ENCODE peak calls at places on chromosomes 16 and 17, in four cellular contexts. One of them, this sample, is unnamed.

GRCh38 chr17:69607162-69607834 is 192.8 kb downstream of the MAP2K6 start:
- DNase-seq in left lung: peak; percentile 66
- DNase-seq in T-cell: no peak
- DNase-seq in SIG-M5: no peak
- DNase-seq in this sample: peak; percentile 73

GRCh38 chr17:47276868-47277267 is 23.2 kb downstream of the ITGB3 start:
- DNase-seq in left lung: peak; percentile 73
- DNase-seq in T-cell: no peak
- DNase-seq in SIG-M5: no peak
- DNase-seq in this sample: no peak

GRCh38 chr16:4747906-4748681 is 13.8 kb downstream of the DNAAF8 start:
- DNase-seq in left lung: no peak
- DNase-seq in T-cell: no peak
- DNase-seq in SIG-M5: no peak
- DNase-seq in this sample: no peak

GRCh38 chr16:89921699-89922476 is 1.3 kb upstream of the TUBB3 start:
- DNase-seq in left lung: peak; percentile 90
- DNase-seq in T-cell: no peak
- DNase-seq in SIG-M5: no peak
- DNase-seq in this sample: no peak

GRCh38 chr16:15988268-15989013 is 39.0 kb downstream of the ABCC1 start:
- DNase-seq in left lung: no peak
- DNase-seq in T-cell: no peak
- DNase-seq in SIG-M5: no peak
- DNase-seq in this sample: no peak

GRCh38 chr17:79001190-79002020 is 8.2 kb downstream of the CANT1 start:
- DNase-seq in left lung: no peak
- DNase-seq in T-cell: no peak
- DNase-seq in SIG-M5: no peak
- DNase-seq in this sample: no peak

GRCh38 chr17:7767425-7768021 is 50.0 kb downstream of the DNAH2 start:
- DNase-seq in left lung: no peak
- DNase-seq in T-cell: no peak
- DNase-seq in SIG-M5: no peak
- DNase-seq in this sample: no peak

GRCh38 chr16:85366031-85366763 is 246.9 kb upstream of the GSE1 start:
- DNase-seq in left lung: no peak
- DNase-seq in T-cell: no peak
- DNase-seq in SIG-M5: no peak
- DNase-seq in this sample: no peak

GRCh38 chr17:2170023-2170422 is 115.1 kb downstream of the HIC1 start:
- DNase-seq in left lung: no peak
- DNase-seq in T-cell: peak; percentile 3
- DNase-seq in SIG-M5: no peak
- DNase-seq in this sample: no peak

GRCh38 chr17:280901-281300 is 71.7 kb downstream of the RPH3AL start:
- DNase-seq in left lung: no peak
- DNase-seq in T-cell: no peak
- DNase-seq in SIG-M5: no peak
- DNase-seq in this sample: peak; percentile 22

GRCh38 chr16:57525761-57526160 is 10.6 kb downstream of the CCDC102A start:
- DNase-seq in left lung: no peak
- DNase-seq in T-cell: no peak
- DNase-seq in SIG-M5: no peak
- DNase-seq in this sample: no peak